ENCODE peak calls at places on chromosome 14, in eight cellular contexts. T is mucosa of gallbladder, I is iris pigment epithelial cell, S is left ventricle myocardium superior, Y is HFF-Myc, K is kidney glomerular epithelial cell, W is NCI-H2171, H is left cardiac atrium. Z is an unnamed sample.

GRCh38 chr14:102770910-102771543 is 6.2 kb upstream of the TRAF3 start:
- DNase-seq in K (no peak), Y (no peak), T (no peak), S (no peak), I (no peak), W (no peak), H (no peak), Z (no peak)

GRCh38 chr14:42869681-42870080 is 1263.0 kb downstream of the LRFN5 start:
- DNase-seq in W (no peak), T (no peak), H (no peak), S (no peak), Y (peak; percentile 11), K (peak; percentile 23), I (peak; percentile 78), Z (peak; percentile 79)

GRCh38 chr14:99242238-99242637 is 29.8 kb downstream of the BCL11B start:
- DNase-seq in I (no peak), T (no peak), W (no peak), K (no peak), H (no peak), Y (no peak), S (no peak), Z (no peak)

GRCh38 chr14:92970233-92970625 is 47.3 kb downstream of the CHGA start:
- DNase-seq in H (no peak), Y (no peak), K (no peak), S (no peak), T (no peak), I (no peak), W (no peak), Z (no peak)

GRCh38 chr14:76950043-76951020 is 78.2 kb downstream of the IRF2BPL start:
- DNase-seq in I (peak; percentile 53), H (no peak), Y (no peak), S (no peak), K (no peak), W (no peak), T (peak; percentile 44), Z (peak; percentile 70)

GRCh38 chr14:44981198-44981597 is 19.2 kb downstream of the TOGARAM1 start:
- DNase-seq in W (no peak), I (no peak), T (no peak), Y (no peak), H (no peak), K (no peak), S (no peak), Z (no peak)

GRCh38 chr14:99569725-99570541 is 34.1 kb downstream of the CCDC85C start:
- DNase-seq in S (no peak), I (no peak), T (no peak), Y (no peak), H (no peak), W (no peak), K (no peak), Z (no peak)

GRCh38 chr14:38199768-38200167 is 7.9 kb upstream of the SSTR1 start:
- DNase-seq in H (no peak), W (no peak), T (no peak), Y (no peak), K (no peak), I (no peak), S (no peak), Z (no peak)

GRCh38 chr14:43540948-43541347 is 966.1 kb downstream of the FSCB start:
- DNase-seq in W (no peak), Y (no peak), K (no peak), T (no peak), I (no peak), H (no peak), S (no peak), Z (no peak)

GRCh38 chr14:98935921-98936320 is 336.1 kb downstream of the BCL11B start:
- DNase-seq in K (no peak), Y (no peak), I (no peak), H (no peak), W (no peak), S (no peak), T (no peak), Z (no peak)

GRCh38 chr14:85437143-85437542 is 92.8 kb upstream of the FLRT2 start:
- DNase-seq in K (peak; percentile 95), W (no peak), I (peak; percentile 88), Y (no peak), H (no peak), S (no peak), T (no peak), Z (no peak)

GRCh38 chr14:99430491-99430890 is 50.2 kb downstream of the SETD3 start:
- DNase-seq in S (peak; percentile 40), Y (no peak), I (peak; percentile 17), K (peak; percentile 40), H (no peak), T (peak; percentile 46), W (no peak), Z (no peak)

GRCh38 chr14:30443368-30444007 is 115.5 kb upstream of the G2E3 start:
- DNase-seq in S (no peak), W (peak; percentile 17), T (no peak), K (peak; percentile 12), H (no peak), Y (peak; percentile 6), I (peak; percentile 54), Z (peak; percentile 15)

GRCh38 chr14:41051801-41052200 is 554.9 kb upstream of the LRFN5 start:
- DNase-seq in Y (no peak), S (no peak), H (no peak), I (no peak), T (no peak), W (no peak), K (no peak), Z (no peak)

GRCh38 chr14:81450100-81450531 is 50.0 kb upstream of the STON2 start:
- DNase-seq in T (no peak), S (peak; percentile 76), I (no peak), Y (no peak), W (peak; percentile 55), K (no peak), H (peak; percentile 55), Z (no peak)

GRCh38 chr14:95460647-95461478 is 55.6 kb downstream of the SYNE3 start:
- DNase-seq in S (no peak), Y (peak; percentile 32), W (peak; percentile 67), I (peak; percentile 72), T (peak; percentile 34), H (peak; percentile 68), K (peak; percentile 90), Z (no peak)

GRCh38 chr14:63492391-63492790 is 50.8 kb downstream of the PPP2R5E start:
- DNase-seq in K (peak; percentile 19), W (no peak), T (no peak), I (peak; percentile 60), S (no peak), Y (no peak), H (no peak), Z (no peak)

GRCh38 chr14:64720190-64720589 is 16.0 kb downstream of the PLEKHG3 start:
- DNase-seq in S (no peak), I (peak; percentile 95), Y (no peak), K (peak; percentile 96), W (no peak), H (no peak), T (peak; percentile 83), Z (peak; percentile 94)

GRCh38 chr14:70045296-70045695 is 143.5 kb downstream of the SLC8A3 start:
- DNase-seq in Y (no peak), S (no peak), T (no peak), H (no peak), W (no peak), I (no peak), K (no peak), Z (no peak)

GRCh38 chr14:61434315-61434714 is 112.9 kb downstream of the PRKCH start:
- DNase-seq in Y (no peak), S (no peak), K (no peak), W (no peak), H (no peak), T (no peak), I (no peak), Z (no peak)

GRCh38 chr14:36658091-36659009 is 3.3 kb upstream of the PAX9 start:
- DNase-seq in K (no peak), Y (no peak), I (no peak), H (no peak), W (no peak), S (peak; percentile 22), T (no peak), Z (no peak)

GRCh38 chr14:37145395-37145794 is 27.0 kb downstream of the SLC25A21 start:
- DNase-seq in K (no peak), W (no peak), S (no peak), H (no peak), I (no peak), T (no peak), Y (peak; percentile 21), Z (no peak)

GRCh38 chr14:102951034-102951433 is 28.6 kb downstream of the AMN start:
- DNase-seq in K (no peak), I (no peak), S (no peak), T (no peak), Y (no peak), H (no peak), W (no peak), Z (no peak)

GRCh38 chr14:94051115-94051514 is 25.0 kb downstream of the OTUB2 start:
- DNase-seq in T (peak; percentile 48), S (peak; percentile 68), I (peak; percentile 42), W (no peak), Y (no peak), K (peak; percentile 12), H (peak; percentile 58), Z (peak; percentile 15)

GRCh38 chr14:50647282-50647681 is 20.8 kb downstream of the SAV1 start:
- DNase-seq in S (no peak), K (no peak), H (no peak), W (no peak), Y (no peak), I (no peak), T (no peak), Z (no peak)

GRCh38 chr14:53295985-53296582 is 143.0 kb upstream of the DDHD1 start:
- DNase-seq in S (no peak), H (no peak), Y (no peak), T (no peak), K (peak; percentile 44), I (peak; percentile 36), W (peak; percentile 9), Z (no peak)

GRCh38 chr14:75262641-75263040 is 16.0 kb upstream of the FOS start:
- DNase-seq in W (no peak), I (no peak), T (no peak), K (no peak), S (no peak), Y (no peak), H (no peak), Z (no peak)

GRCh38 chr14:98070521-98070920 is 1201.5 kb downstream of the BCL11B start:
- DNase-seq in W (peak; percentile 2), S (no peak), H (no peak), T (no peak), Y (no peak), K (no peak), I (no peak), Z (no peak)

GRCh38 chr14:92496458-92496857 is 17.1 kb upstream of the RIN3 start:
- DNase-seq in Y (no peak), I (no peak), W (no peak), T (no peak), K (no peak), H (no peak), S (no peak), Z (no peak)

GRCh38 chr14:51929156-51929555 is 60.2 kb upstream of the RTRAF start:
- DNase-seq in T (no peak), W (no peak), S (no peak), Y (no peak), K (no peak), I (peak; percentile 73), H (no peak), Z (no peak)

GRCh38 chr14:34120185-34120977 is 169.5 kb upstream of the EGLN3 start:
- DNase-seq in H (no peak), W (no peak), K (no peak), Y (no peak), T (no peak), S (no peak), I (no peak), Z (no peak)

GRCh38 chr14:77988966-77989365 is 181.2 kb upstream of the NRXN3 start:
- DNase-seq in K (peak; percentile 88), S (peak; percentile 38), H (peak; percentile 68), Y (peak; percentile 57), I (peak; percentile 64), T (no peak), W (no peak), Z (peak; percentile 93)

GRCh38 chr14:105852378-105853088 is 326.1 kb downstream of the TMEM121 start:
- DNase-seq in Y (no peak), I (no peak), W (peak; percentile 57), S (no peak), K (no peak), T (no peak), H (peak; percentile 11), Z (no peak)